ENCODE peak calls at places on chromosome 15, in five cellular contexts. I is CD8-positive, alpha-beta memory T cell; D is SK-N-SH; G is Peyer's patch; C is RWPE2. N is an unnamed sample. For H3K9me3, the result is how much of the 10 kb centered on the place peaks cover.

GRCh38 chr15:35907507-35907906 is 361.5 kb upstream of the DPH6 start:
- DNase-seq in G (no peak), C (no peak), I (no peak), D (no peak), N (no peak)

GRCh38 chr15:48796930-48797329 is 13.9 kb downstream of the CEP152 start:
- DNase-seq in I (no peak), C (no peak), D (no peak), G (no peak), N (no peak)

GRCh38 chr15:52785672-52786406 is 4.3 kb downstream of the ONECUT1 start:
- DNase-seq in D (no peak), I (no peak), C (no peak), G (no peak), N (peak)

GRCh38 chr15:74540135-74540760 is 772 bp upstream of the ARID3B start:
- DNase-seq in G (no peak), I (no peak), C (no peak), D (peak), N (peak)

GRCh38 chr15:84750583-84751092 is 2.2 kb downstream of the ZNF592 start:
- DNase-seq in G (peak), D (no peak), I (no peak), C (no peak), N (peak)

GRCh38 chr15:66673410-66674322 is 28.4 kb upstream of the SMAD6 start:
- DNase-seq in G (peak), C (no peak), D (no peak), I (no peak), N (peak)

GRCh38 chr15:53830707-53831386 is 71.4 kb upstream of the WDR72 start:
- DNase-seq in C (no peak), D (no peak), G (no peak), I (no peak), N (peak)

GRCh38 chr15:76176487-76177085 is 116.8 kb downstream of the TMEM266 start:
- DNase-seq in D (no peak), G (no peak), I (no peak), C (no peak), N (no peak)

GRCh38 chr15:51132384-51133139 is 37.9 kb upstream of the TNFAIP8L3 start:
- DNase-seq in G (no peak), C (no peak), I (no peak), D (peak), N (peak)

GRCh38 chr15:42154576-42155355 is 1.7 kb downstream of the PLA2G4F start:
- DNase-seq in I (no peak), D (no peak), C (no peak), G (no peak), N (no peak)

GRCh38 chr15:101694261-101694660 is 30.0 kb downstream of the TARS3 start:
- DNase-seq in I (no peak), G (no peak), C (no peak), D (no peak), N (peak)

GRCh38 chr15:66863382-66864085 is 161.5 kb downstream of the SMAD6 start:
- DNase-seq in C (peak), G (no peak), I (no peak), D (no peak), N (peak)

GRCh38 chr15:76433798-76434400 is 97.3 kb downstream of the ISL2 start:
- DNase-seq in G (no peak), I (no peak), C (no peak), D (no peak), N (peak)

GRCh38 chr15:26087395-26087794 is 224.3 kb upstream of the ATP10A start:
- DNase-seq in I (no peak), G (no peak), D (no peak), C (no peak), N (no peak)

GRCh38 chr15:37289109-37289765 is 188.9 kb upstream of the MEIS2 start:
- DNase-seq in I (no peak), G (no peak), C (no peak), D (peak), N (peak)

GRCh38 chr15:70185251-70185711 is 87.6 kb upstream of the TLE3 start:
- DNase-seq in G (no peak), D (peak), C (no peak), I (no peak), N (no peak)

GRCh38 chr15:70799667-70800450 is 36.5 kb upstream of the UACA start:
- DNase-seq in D (no peak), I (no peak), G (no peak), C (no peak), N (peak)

GRCh38 chr15:63791236-63791635 is 42.5 kb downstream of the HERC1 start:
- DNase-seq in G (no peak), I (no peak), C (no peak), D (no peak), N (no peak)

GRCh38 chr15:77568960-77569646 is 63.6 kb downstream of the LINGO1 start:
- DNase-seq in C (no peak), D (no peak), G (no peak), I (no peak), N (no peak)

GRCh38 chr15:63155486-63155885 is 1.8 kb downstream of the RPS27L start:
- DNase-seq in I (no peak), G (no peak), D (no peak), C (no peak), N (no peak)

GRCh38 chr15:71971905-71972304 is 146.0 kb downstream of the MYO9A start:
- DNase-seq in D (no peak), C (no peak), I (no peak), G (no peak), N (no peak)

DNA sequence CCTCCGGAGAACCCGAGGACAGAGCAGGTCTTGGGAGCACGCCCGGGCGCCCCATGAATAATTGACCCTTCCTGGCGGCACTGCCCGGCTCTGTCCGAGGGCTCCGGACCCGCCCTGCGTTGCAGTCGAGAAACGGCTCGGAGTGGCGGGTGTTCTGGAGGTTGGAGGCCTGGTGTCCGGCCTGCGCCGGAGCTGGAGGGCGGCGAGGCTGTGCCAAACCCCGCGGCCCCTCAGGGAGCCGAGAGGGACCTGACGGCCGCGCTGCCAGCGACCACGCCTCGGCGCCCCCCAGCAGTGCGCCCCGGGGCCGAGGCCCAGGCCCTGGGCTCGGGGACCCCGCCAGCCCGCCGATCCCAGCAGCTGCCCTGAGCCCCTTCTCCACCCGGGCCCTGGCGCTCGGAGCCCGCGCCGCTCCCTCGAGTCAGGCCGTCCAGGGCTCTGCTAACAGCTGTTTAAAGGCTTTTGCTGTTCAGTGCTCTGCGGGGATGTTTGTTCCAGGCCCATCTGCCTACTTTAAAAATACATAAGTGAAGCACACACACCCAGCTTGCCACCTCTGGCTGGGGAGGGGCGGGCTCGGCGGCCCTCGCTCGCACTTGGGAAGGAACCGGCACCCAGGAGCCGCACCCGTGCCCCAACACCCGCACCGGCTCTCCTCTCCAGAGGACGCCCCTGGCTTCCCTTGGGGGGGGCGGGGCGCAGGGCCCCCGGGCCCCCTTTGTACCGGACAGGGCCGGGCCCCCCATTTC is 775 bp upstream of the ZNF710 start:
- DNase-seq in I (no peak), D (peak), C (no peak), G (no peak), N (peak)
- H3K27ac ChIP-seq in I (peak), D (peak), C (peak), G (peak), N (peak)

GRCh38 chr15:92652576-92652966 is 3.0 kb downstream of the FAM174B start:
- DNase-seq in I (no peak), D (no peak), G (no peak), C (no peak), N (no peak)

GRCh38 chr15:92653366-92653765 is 2.2 kb downstream of the FAM174B start:
- DNase-seq in D (no peak), I (no peak), G (no peak), C (no peak), N (peak)

GRCh38 chr15:92654662-92655061 is 913 bp downstream of the FAM174B start:
- DNase-seq in I (no peak), C (no peak), D (no peak), G (no peak), N (peak)

GRCh38 chr15:92655178-92655995 is at the start of gene FAM174B:
- DNase-seq in I (no peak), C (no peak), G (no peak), D (peak), N (peak)

GRCh38 chr15:92653836-92654524 is 1.6 kb downstream of the FAM174B start:
- DNase-seq in G (no peak), D (peak), I (no peak), C (no peak), N (peak)
- H3K4me3 ChIP-seq in G (no peak), D (no peak), I (no peak), C (no peak), N (peak)

GRCh38 chr15:46732060-46732459 is 985.2 kb upstream of the SEMA6D start:
- DNase-seq in C (no peak), D (no peak), I (no peak), G (no peak), N (no peak)

GRCh38 chr15:46735115-46735514 is 982.2 kb upstream of the SEMA6D start:
- DNase-seq in D (no peak), C (no peak), I (no peak), G (no peak), N (no peak)
- H3K9me3 ChIP-seq in D (under half), C (under half), I (under half), G (under half), N (under half)

GRCh38 chr15:39890640-39891039 is 29.4 kb downstream of the GPR176 start:
- DNase-seq in D (no peak), I (no peak), C (no peak), G (no peak), N (no peak)
- H3K27ac ChIP-seq in D (no peak), I (no peak), C (no peak), G (no peak), N (no peak)

GRCh38 chr15:23561914-23562313 is 3.6 kb upstream of the MKRN3 start:
- DNase-seq in C (no peak), G (no peak), D (peak), I (no peak), N (no peak)

GRCh38 chr15:23566070-23567050 is 886 bp downstream of the MKRN3 start:
- DNase-seq in C (no peak), G (no peak), I (peak), D (peak), N (no peak)

GRCh38 chr15:23567921-23568320 is 2.4 kb downstream of the MKRN3 start:
- DNase-seq in D (no peak), C (no peak), G (no peak), I (no peak), N (no peak)

GRCh38 chr15:23565395-23566069 is at the start of gene MKRN3:
- DNase-seq in I (peak), C (no peak), G (no peak), D (peak), N (no peak)

DNA sequence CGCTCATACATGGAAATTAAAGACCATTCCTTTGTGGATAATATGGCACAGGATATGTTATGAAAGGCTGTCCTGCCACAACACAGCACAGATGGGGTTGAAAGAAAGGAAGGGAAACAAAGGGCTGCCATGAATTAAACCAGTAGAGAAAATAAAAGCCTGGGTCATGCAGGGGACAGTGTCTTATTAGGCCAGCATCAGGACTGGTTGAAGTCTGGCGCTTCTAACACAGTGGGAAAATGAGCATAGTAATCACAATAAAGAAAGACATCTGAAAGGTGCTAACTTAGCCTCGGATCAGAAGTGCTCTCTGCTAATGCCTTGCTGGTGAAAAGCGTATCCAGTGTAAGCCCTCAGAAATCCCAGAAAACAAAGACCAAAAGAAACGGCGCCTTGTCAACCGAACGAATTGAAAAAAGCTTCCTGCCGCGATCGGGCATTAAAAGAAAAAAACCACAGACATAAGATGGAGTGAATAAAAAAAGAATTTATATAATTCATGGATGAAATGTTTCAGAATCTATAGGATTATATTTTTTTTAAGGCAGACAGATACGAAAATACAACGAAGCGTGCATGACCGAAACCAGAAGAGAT is 578 bp upstream of the MKRN3 start:
- DNase-seq in C (no peak), D (peak), I (no peak), G (no peak), N (no peak)
- H3K4me3 ChIP-seq in C (peak), D (peak), I (peak), G (no peak), N (no peak)

GRCh38 chr15:87293016-87293415 is 963.5 kb downstream of the NTRK3 start:
- DNase-seq in C (no peak), G (no peak), D (no peak), I (no peak), N (no peak)

DNA sequence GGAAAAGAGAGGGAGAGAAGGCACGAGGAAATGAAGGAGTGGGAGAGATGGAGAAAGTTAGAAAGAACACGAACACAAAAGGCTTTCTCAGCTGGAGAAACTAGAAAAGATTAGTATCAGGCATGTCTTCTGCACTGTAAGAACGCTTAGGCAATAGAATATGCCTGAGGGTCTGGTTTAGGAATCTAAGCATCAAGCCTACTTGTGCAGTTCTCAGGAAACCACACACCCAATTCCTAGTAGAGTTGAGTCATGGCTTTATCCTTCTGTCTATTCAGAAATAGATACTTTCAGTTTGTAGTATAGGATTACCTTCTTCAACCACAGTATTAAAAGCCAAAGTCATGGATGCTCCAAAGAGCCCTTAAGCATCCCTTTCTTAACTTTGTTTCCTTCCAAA is 969.4 kb downstream of the NTRK3 start:
- DNase-seq in C (no peak), I (no peak), G (no peak), D (no peak), N (no peak)
- H3K9me3 ChIP-seq in C (under half), I (under half), G (under half), D (under half), N (under half)

GRCh38 chr15:86916671-86917450 is 837.2 kb downstream of the AGBL1 start:
- DNase-seq in C (no peak), G (no peak), I (no peak), D (no peak), N (no peak)

GRCh38 chr15:86911022-86911421 is 831.4 kb downstream of the AGBL1 start:
- DNase-seq in C (no peak), I (no peak), D (no peak), G (no peak), N (no peak)

GRCh38 chr15:86919581-86919980 is 839.9 kb downstream of the AGBL1 start:
- DNase-seq in C (no peak), D (no peak), G (no peak), I (no peak), N (no peak)

GRCh38 chr15:86915811-86916331 is 836.2 kb downstream of the AGBL1 start:
- DNase-seq in G (no peak), C (no peak), I (no peak), D (peak), N (peak)
- H3K27ac ChIP-seq in G (no peak), C (no peak), I (no peak), D (no peak), N (no peak)